ENCODE peak calls at places on chromosome 22, in eight cellular contexts. One of them, this sample, is unnamed.

GRCh38 chr22:37197451-37198289 is 9.6 kb upstream of the C1QTNF6 start:
- DNase-seq in T-helper 17 cell: no peak
- DNase-seq in A549: peak; percentile 96
- DNase-seq in left colon: peak; percentile 75
- DNase-seq in anterior cingulate cortex: no peak
- DNase-seq in activated naive CD8-positive, alpha-beta T cell treated with anti-CD3 and anti-CD28 coated beads, Interleukin-2, amount 10 ng/mL, durations not matched to agents 7 days and 5 days: peak; percentile 41
- DNase-seq in cardiac muscle cell: no peak
- DNase-seq in CD4-positive, alpha-beta T cell: no peak
- DNase-seq in this sample: no peak

GRCh38 chr22:39317756-39318506 is 1.5 kb downstream of the RPL3 start:
- DNase-seq in cardiac muscle cell: no peak
- DNase-seq in activated naive CD8-positive, alpha-beta T cell treated with anti-CD3 and anti-CD28 coated beads, Interleukin-2, amount 10 ng/mL, durations not matched to agents 7 days and 5 days: no peak
- DNase-seq in T-helper 17 cell: no peak
- DNase-seq in anterior cingulate cortex: no peak
- DNase-seq in left colon: no peak
- DNase-seq in CD4-positive, alpha-beta T cell: no peak
- DNase-seq in A549: no peak
- DNase-seq in this sample: no peak

GRCh38 chr22:27331526-27332281 is 469.9 kb downstream of the MN1 start:
- DNase-seq in A549: peak; percentile 66
- DNase-seq in CD4-positive, alpha-beta T cell: no peak
- DNase-seq in activated naive CD8-positive, alpha-beta T cell treated with anti-CD3 and anti-CD28 coated beads, Interleukin-2, amount 10 ng/mL, durations not matched to agents 7 days and 5 days: no peak
- DNase-seq in anterior cingulate cortex: peak; percentile 41
- DNase-seq in T-helper 17 cell: no peak
- DNase-seq in left colon: no peak
- DNase-seq in cardiac muscle cell: peak; percentile 66
- DNase-seq in this sample: no peak

GRCh38 chr22:44890416-44891292 is 119.2 kb downstream of the PHF21B start:
- DNase-seq in T-helper 17 cell: no peak
- DNase-seq in CD4-positive, alpha-beta T cell: no peak
- DNase-seq in activated naive CD8-positive, alpha-beta T cell treated with anti-CD3 and anti-CD28 coated beads, Interleukin-2, amount 10 ng/mL, durations not matched to agents 7 days and 5 days: no peak
- DNase-seq in A549: no peak
- DNase-seq in left colon: no peak
- DNase-seq in cardiac muscle cell: no peak
- DNase-seq in anterior cingulate cortex: no peak
- DNase-seq in this sample: no peak

GRCh38 chr22:23037429-23038333 is 32.6 kb upstream of the GNAZ start:
- DNase-seq in A549: no peak
- DNase-seq in CD4-positive, alpha-beta T cell: no peak
- DNase-seq in left colon: no peak
- DNase-seq in anterior cingulate cortex: no peak
- DNase-seq in cardiac muscle cell: no peak
- DNase-seq in activated naive CD8-positive, alpha-beta T cell treated with anti-CD3 and anti-CD28 coated beads, Interleukin-2, amount 10 ng/mL, durations not matched to agents 7 days and 5 days: no peak
- DNase-seq in T-helper 17 cell: no peak
- DNase-seq in this sample: no peak

GRCh38 chr22:19527861-19528417 is 3.7 kb upstream of the CLDN5 start:
- DNase-seq in anterior cingulate cortex: no peak
- DNase-seq in T-helper 17 cell: no peak
- DNase-seq in cardiac muscle cell: no peak
- DNase-seq in A549: no peak
- DNase-seq in left colon: no peak
- DNase-seq in activated naive CD8-positive, alpha-beta T cell treated with anti-CD3 and anti-CD28 coated beads, Interleukin-2, amount 10 ng/mL, durations not matched to agents 7 days and 5 days: no peak
- DNase-seq in CD4-positive, alpha-beta T cell: no peak
- DNase-seq in this sample: no peak

GRCh38 chr22:35482974-35483373 is 57.7 kb upstream of the RASD2 start:
- DNase-seq in activated naive CD8-positive, alpha-beta T cell treated with anti-CD3 and anti-CD28 coated beads, Interleukin-2, amount 10 ng/mL, durations not matched to agents 7 days and 5 days: no peak
- DNase-seq in A549: no peak
- DNase-seq in left colon: no peak
- DNase-seq in T-helper 17 cell: no peak
- DNase-seq in CD4-positive, alpha-beta T cell: no peak
- DNase-seq in anterior cingulate cortex: no peak
- DNase-seq in cardiac muscle cell: no peak
- DNase-seq in this sample: no peak

GRCh38 chr22:44595841-44596341 is 97.9 kb upstream of the RTL6 start:
- DNase-seq in cardiac muscle cell: no peak
- DNase-seq in left colon: no peak
- DNase-seq in anterior cingulate cortex: no peak
- DNase-seq in activated naive CD8-positive, alpha-beta T cell treated with anti-CD3 and anti-CD28 coated beads, Interleukin-2, amount 10 ng/mL, durations not matched to agents 7 days and 5 days: no peak
- DNase-seq in CD4-positive, alpha-beta T cell: no peak
- DNase-seq in T-helper 17 cell: no peak
- DNase-seq in A549: no peak
- DNase-seq in this sample: no peak

GRCh38 chr22:32535531-32536190 is 61.0 kb downstream of the FBXO7 start:
- DNase-seq in activated naive CD8-positive, alpha-beta T cell treated with anti-CD3 and anti-CD28 coated beads, Interleukin-2, amount 10 ng/mL, durations not matched to agents 7 days and 5 days: no peak
- DNase-seq in CD4-positive, alpha-beta T cell: no peak
- DNase-seq in left colon: no peak
- DNase-seq in anterior cingulate cortex: no peak
- DNase-seq in A549: no peak
- DNase-seq in T-helper 17 cell: no peak
- DNase-seq in cardiac muscle cell: no peak
- DNase-seq in this sample: no peak

GRCh38 chr22:38317237-38317994 is at the start of gene CSNK1E:
- DNase-seq in A549: peak; percentile 44
- DNase-seq in activated naive CD8-positive, alpha-beta T cell treated with anti-CD3 and anti-CD28 coated beads, Interleukin-2, amount 10 ng/mL, durations not matched to agents 7 days and 5 days: peak; percentile 83
- DNase-seq in CD4-positive, alpha-beta T cell: peak; percentile 65
- DNase-seq in T-helper 17 cell: peak; percentile 71
- DNase-seq in anterior cingulate cortex: peak; percentile 72
- DNase-seq in left colon: peak; percentile 80
- DNase-seq in cardiac muscle cell: peak; percentile 86
- DNase-seq in this sample: peak; percentile 76

GRCh38 chr22:20113551-20114310 is 2.2 kb upstream of the RANBP1 start:
- DNase-seq in anterior cingulate cortex: no peak
- DNase-seq in A549: no peak
- DNase-seq in left colon: no peak
- DNase-seq in T-helper 17 cell: no peak
- DNase-seq in activated naive CD8-positive, alpha-beta T cell treated with anti-CD3 and anti-CD28 coated beads, Interleukin-2, amount 10 ng/mL, durations not matched to agents 7 days and 5 days: no peak
- DNase-seq in cardiac muscle cell: no peak
- DNase-seq in CD4-positive, alpha-beta T cell: no peak
- DNase-seq in this sample: no peak

GRCh38 chr22:42960146-42960509 is 54.8 kb downstream of the PACSIN2 start:
- DNase-seq in activated naive CD8-positive, alpha-beta T cell treated with anti-CD3 and anti-CD28 coated beads, Interleukin-2, amount 10 ng/mL, durations not matched to agents 7 days and 5 days: no peak
- DNase-seq in A549: no peak
- DNase-seq in T-helper 17 cell: no peak
- DNase-seq in anterior cingulate cortex: no peak
- DNase-seq in cardiac muscle cell: no peak
- DNase-seq in left colon: no peak
- DNase-seq in CD4-positive, alpha-beta T cell: no peak
- DNase-seq in this sample: no peak

GRCh38 chr22:19703869-19704268 is 10.4 kb upstream of the SEPTIN5 start:
- DNase-seq in left colon: no peak
- DNase-seq in activated naive CD8-positive, alpha-beta T cell treated with anti-CD3 and anti-CD28 coated beads, Interleukin-2, amount 10 ng/mL, durations not matched to agents 7 days and 5 days: no peak
- DNase-seq in T-helper 17 cell: no peak
- DNase-seq in cardiac muscle cell: no peak
- DNase-seq in A549: no peak
- DNase-seq in CD4-positive, alpha-beta T cell: no peak
- DNase-seq in anterior cingulate cortex: no peak
- DNase-seq in this sample: no peak

GRCh38 chr22:45843030-45843429 is 133.9 kb downstream of the WNT7B start:
- DNase-seq in cardiac muscle cell: no peak
- DNase-seq in activated naive CD8-positive, alpha-beta T cell treated with anti-CD3 and anti-CD28 coated beads, Interleukin-2, amount 10 ng/mL, durations not matched to agents 7 days and 5 days: no peak
- DNase-seq in A549: no peak
- DNase-seq in CD4-positive, alpha-beta T cell: no peak
- DNase-seq in T-helper 17 cell: no peak
- DNase-seq in anterior cingulate cortex: no peak
- DNase-seq in left colon: no peak
- DNase-seq in this sample: no peak

GRCh38 chr22:46057762-46058420 is 80.9 kb upstream of the WNT7B start:
- DNase-seq in cardiac muscle cell: no peak
- DNase-seq in activated naive CD8-positive, alpha-beta T cell treated with anti-CD3 and anti-CD28 coated beads, Interleukin-2, amount 10 ng/mL, durations not matched to agents 7 days and 5 days: peak; percentile 47
- DNase-seq in left colon: peak; percentile 61
- DNase-seq in anterior cingulate cortex: no peak
- DNase-seq in T-helper 17 cell: no peak
- DNase-seq in CD4-positive, alpha-beta T cell: no peak
- DNase-seq in A549: no peak
- DNase-seq in this sample: no peak